ENCODE peak calls at places on chromosomes 4 and X, in eight cellular contexts. N is fibroblast of the conjunctiva; Q is fibroblast of mammary gland; X is D721Med; V is A549; M is stimulated activated CD4-positive, alpha-beta T cell treated with anti-CD3 and anti-CD28 coated beads, Interleukin-4, amount 100 ng/mL, for 24 hours; I is mesendoderm; H is COR-L47. C is an unnamed sample.

GRCh38 chr4:4341861-4342650 is 44.8 kb upstream of the NSG1 start:
- DNase-seq in Q (no peak), V (no peak), M (no peak), X (no peak), N (no peak), H (no peak), I (no peak), C (no peak)

GRCh38 chr4:55116450-55116849 is 8.9 kb downstream of the KDR start:
- DNase-seq in I (peak), X (no peak), H (no peak), M (no peak), Q (peak), V (no peak), N (no peak), C (no peak)

GRCh38 chr4:127580300-127580699 is 52.5 kb upstream of the INTU start:
- DNase-seq in Q (no peak), V (no peak), I (no peak), M (no peak), H (no peak), X (no peak), N (no peak), C (no peak)

GRCh38 chr4:89371614-89372013 is 64.0 kb upstream of the GPRIN3 start:
- DNase-seq in I (no peak), V (no peak), N (no peak), Q (no peak), X (no peak), H (no peak), M (no peak), C (peak)

GRCh38 chrX:30065226-30065625 is 150.1 kb upstream of the MAGEB2 start:
- DNase-seq in X (no peak), H (no peak), N (no peak), Q (no peak), V (no peak), M (no peak), I (no peak), C (no peak)

GRCh38 chrX:130552444-130553073 is 150.8 kb downstream of the RBMX2 start:
- DNase-seq in M (no peak), I (no peak), V (no peak), Q (no peak), N (no peak), X (no peak), H (no peak), C (no peak)

GRCh38 chrX:12007881-12008280 is 130.4 kb upstream of the FRMPD4 start:
- DNase-seq in Q (peak), I (no peak), V (peak), N (peak), X (no peak), M (peak), H (no peak), C (no peak)

GRCh38 chr4:30968926-30969325 is 248.8 kb downstream of the PCDH7 start:
- DNase-seq in I (no peak), Q (no peak), H (no peak), N (no peak), X (no peak), V (no peak), M (no peak), C (no peak)

C was measured in upper lobe of left lung.